ENCODE peak calls at places on chromosomes 12 and 14, in five cellular contexts. U is NCI-H460, D is NCI-H1436, S is OCI-LY7, E is osteocyte. N is an unnamed sample.

GRCh38 chr14:101187017-101187815 is 283.7 kb upstream of the RTL1 start:
- DNase-seq in U (no peak), E (no peak), D (no peak), S (no peak), N (no peak)

GRCh38 chr12:6264402-6265037 is 46.0 kb upstream of the PLEKHG6 start:
- DNase-seq in U (no peak), D (no peak), E (no peak), S (no peak), N (no peak)

GRCh38 chr12:68159681-68160304 is at the start of gene IFNG:
- DNase-seq in D (no peak), S (no peak), E (no peak), U (no peak), N (no peak)

GRCh38 chr14:101812071-101812470 is 50.6 kb downstream of the PPP2R5C start:
- DNase-seq in S (peak), U (no peak), E (no peak), D (no peak), N (no peak)

GRCh38 chr12:72057330-72057911 is 118.8 kb downstream of the TPH2 start:
- DNase-seq in E (no peak), S (no peak), U (no peak), D (peak), N (no peak)

GRCh38 chr12:52066346-52067080 is 3.3 kb upstream of the ATG101 start:
- DNase-seq in E (no peak), S (no peak), U (no peak), D (no peak), N (no peak)

GRCh38 chr12:46259713-46260112 is 9.1 kb downstream of the SLC38A1 start:
- DNase-seq in E (no peak), D (no peak), U (no peak), S (no peak), N (no peak)

GRCh38 chr14:68924392-68925158 is 54.5 kb downstream of the ACTN1 start:
- DNase-seq in D (no peak), U (no peak), S (no peak), E (no peak), N (no peak)

GRCh38 chr12:40058721-40059190 is 47.1 kb downstream of the SLC2A13 start:
- DNase-seq in D (no peak), E (no peak), U (no peak), S (no peak), N (no peak)

GRCh38 chr12:70402597-70402996 is 36.5 kb downstream of the KCNMB4 start:
- DNase-seq in U (no peak), S (peak), E (no peak), D (no peak), N (no peak)

GRCh38 chr14:101582294-101582693 is 21.0 kb downstream of the DIO3 start:
- DNase-seq in S (no peak), E (no peak), D (no peak), U (no peak), N (no peak)

N was measured in vagina.